ENCODE peak calls at places on chromosome 22, in four cellular contexts. K is neuronal stem cell, S is H9, W is mesendoderm. P is an unnamed sample.

GRCh38 chr22:49848690-49849160 is 4.9 kb upstream of the ZBED4 start:
- DNase-seq in K (no peak), S (no peak), W (no peak), P (no peak)

GRCh38 chr22:30733081-30733680 is 38.5 kb downstream of the OSBP2 start:
- DNase-seq in K (no peak), S (no peak), W (no peak), P (peak)

GRCh38 chr22:26466196-26466595 is 17.4 kb downstream of the HPS4 start:
- DNase-seq in K (no peak), S (no peak), W (no peak), P (no peak)

GRCh38 chr22:49405590-49405989 is 422.1 kb downstream of the BRD1 start:
- DNase-seq in K (no peak), S (peak), W (no peak), P (no peak)

GRCh38 chr22:22666307-22667091 is 22.1 kb downstream of the GGTLC2 start:
- DNase-seq in K (no peak), S (peak), W (peak), P (peak)

GRCh38 chr22:20818471-20818870 is 40.1 kb downstream of the PI4KA start:
- DNase-seq in K (no peak), S (no peak), W (no peak), P (no peak)

GRCh38 chr22:29914165-29914564 is 31.2 kb downstream of the MTMR3 start:
- DNase-seq in K (no peak), S (no peak), W (peak), P (peak)

GRCh38 chr22:35209203-35209602 is 48.1 kb upstream of the HMGXB4 start:
- DNase-seq in K (no peak), S (no peak), W (no peak), P (no peak)

GRCh38 chr22:40620464-40621046 is 16.0 kb downstream of the MRTFA start:
- DNase-seq in K (no peak), S (no peak), W (peak), P (peak)

GRCh38 chr22:46129390-46130041 is 20.8 kb upstream of the PPARA start:
- DNase-seq in K (no peak), S (no peak), W (no peak), P (no peak)

GRCh38 chr22:27668828-27669797 is 132.4 kb downstream of the MN1 start:
- DNase-seq in K (no peak), S (peak), W (peak), P (peak)

GRCh38 chr22:33082221-33082620 is 24.0 kb upstream of the SYN3 start:
- DNase-seq in K (no peak), S (no peak), W (no peak), P (no peak)

GRCh38 chr22:20591660-20592310 is 84.4 kb downstream of the MED15 start:
- DNase-seq in K (peak), S (peak), W (peak), P (peak)

GRCh38 chr22:19994851-19995610 is 21.6 kb downstream of the ARVCF start:
- DNase-seq in K (no peak), S (no peak), W (no peak), P (peak)

GRCh38 chr22:44752285-44753188 is at the start of gene ARHGAP8:
- DNase-seq in K (no peak), S (peak), W (peak), P (no peak)

GRCh38 chr22:47195676-47196492 is 433.4 kb downstream of the TBC1D22A start:
- DNase-seq in K (no peak), S (no peak), W (no peak), P (no peak)

DNA sequence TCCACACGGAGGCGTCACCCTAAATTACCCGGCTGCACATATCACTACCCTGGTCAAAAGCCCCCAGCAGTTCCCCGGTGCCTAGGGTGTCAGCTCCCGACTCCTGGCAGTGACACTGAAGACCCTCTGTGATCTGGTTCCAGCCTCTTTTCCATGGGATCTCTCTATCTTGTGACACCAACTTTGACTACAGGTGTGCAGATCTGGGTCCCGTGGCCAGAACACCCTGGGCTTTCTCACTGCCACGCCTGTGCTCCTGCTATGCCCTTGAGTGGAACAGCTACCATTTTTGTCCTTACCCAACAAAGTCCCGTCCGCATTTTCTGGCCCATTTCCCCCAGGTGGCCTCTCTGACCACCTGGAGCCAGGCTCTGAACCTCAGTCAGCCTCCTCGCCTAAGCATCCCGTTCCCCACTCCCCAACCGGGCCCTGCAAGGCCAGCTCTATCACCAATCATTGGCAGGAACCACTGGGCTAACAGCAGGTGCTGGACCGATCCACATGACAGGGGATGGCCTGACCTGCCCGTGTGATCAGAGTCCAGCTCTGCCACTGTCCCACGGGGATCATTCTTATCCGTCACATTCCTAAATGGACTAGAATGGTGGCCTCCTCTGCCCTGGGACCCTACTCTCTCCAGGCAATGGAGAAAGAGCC is 20.7 kb upstream of the CBX7 start:
- DNase-seq in K (no peak), S (no peak), W (no peak), P (no peak)
- H2BK15ac ChIP-seq in K (peak), S (no peak), W (no peak), P (peak)

GRCh38 chr22:37959231-37959825 is 5.8 kb downstream of the POLR2F start:
- DNase-seq in K (no peak), S (no peak), W (no peak), P (no peak)
- H2BK15ac ChIP-seq in K (no peak), S (no peak), W (no peak), P (no peak)

GRCh38 chr22:42720263-42721044 is at the start of gene A4GALT:
- DNase-seq in K (no peak), S (peak), W (no peak), P (no peak)
- H2BK15ac ChIP-seq in K (peak), S (no peak), W (no peak), P (no peak)

GRCh38 chr22:37907036-37907954 is 1.2 kb downstream of the MICALL1 start:
- DNase-seq in K (no peak), S (no peak), W (no peak), P (peak)

GRCh38 chr22:37904572-37905533 is 1.2 kb upstream of the MICALL1 start:
- DNase-seq in K (no peak), S (peak), W (peak), P (peak)

GRCh38 chr22:37905534-37906363 is at the start of gene MICALL1:
- DNase-seq in K (no peak), S (peak), W (peak), P (peak)

GRCh38 chr22:37909756-37910155 is 3.7 kb downstream of the MICALL1 start:
- DNase-seq in K (no peak), S (no peak), W (no peak), P (no peak)

GRCh38 chr22:37906364-37907008 is 389 bp downstream of the MICALL1 start:
- DNase-seq in K (no peak), S (no peak), W (no peak), P (no peak)
- H2BK15ac ChIP-seq in K (peak), S (no peak), W (no peak), P (no peak)

P was measured in IMR-90.